ENCODE peak calls at places on chromosomes 4 and X, in six cellular contexts. B is HCT116, Y is astrocyte, V is choroid plexus epithelial cell, U is MM.1S, R is left lung. J is an unnamed sample.

GRCh38 chr4:108210989-108211725 is 42.4 kb upstream of the LEF1 start:
- DNase-seq in B (no peak), Y (peak), V (no peak), U (no peak), R (no peak), J (no peak)

GRCh38 chrX:48934581-48935331 is 15.9 kb upstream of the PIM2 start:
- DNase-seq in B (no peak), Y (no peak), V (no peak), U (no peak), R (no peak), J (no peak)

GRCh38 chrX:151698485-151698884 is 3.2 kb downstream of the PRRG3 start:
- DNase-seq in B (no peak), Y (no peak), V (no peak), U (no peak), R (no peak), J (no peak)

GRCh38 chrX:14032383-14032782 is 2.7 kb upstream of the GEMIN8 start:
- DNase-seq in B (no peak), Y (no peak), V (peak), U (peak), R (no peak), J (no peak)

GRCh38 chr4:7960790-7961655 is 21.4 kb upstream of the AFAP1 start:
- DNase-seq in B (no peak), Y (peak), V (peak), U (no peak), R (peak), J (peak)

GRCh38 chrX:11628399-11628798 is 37.3 kb downstream of the ARHGAP6 start:
- DNase-seq in B (no peak), Y (no peak), V (no peak), U (no peak), R (no peak), J (no peak)

GRCh38 chr4:120266602-120267001 is 200.0 kb upstream of the MAD2L1 start:
- DNase-seq in B (no peak), Y (no peak), V (no peak), U (no peak), R (no peak), J (no peak)

GRCh38 chr4:61984260-61984909 is 784.3 kb downstream of the ADGRL3 start:
- DNase-seq in B (no peak), Y (no peak), V (no peak), U (no peak), R (no peak), J (no peak)

GRCh38 chr4:173505924-173506779 is 23.9 kb downstream of the HAND2 start:
- DNase-seq in B (peak), Y (no peak), V (peak), U (peak), R (no peak), J (peak)

GRCh38 chr4:168524006-168524405 is 27.2 kb downstream of the PALLD start:
- DNase-seq in B (no peak), Y (peak), V (peak), U (no peak), R (no peak), J (no peak)

GRCh38 chrX:111719426-111720210 is 38.6 kb downstream of the ALG13 start:
- DNase-seq in B (no peak), Y (peak), V (peak), U (peak), R (no peak), J (no peak)

GRCh38 chr4:148273501-148273986 is 168.7 kb downstream of the NR3C2 start:
- DNase-seq in B (no peak), Y (no peak), V (peak), U (no peak), R (no peak), J (no peak)

GRCh38 chrX:119425050-119425449 is 25.9 kb downstream of the SLC25A43 start:
- DNase-seq in B (no peak), Y (no peak), V (no peak), U (no peak), R (no peak), J (no peak)

GRCh38 chr4:8545439-8545765 is 34.8 kb upstream of the GPR78 start:
- DNase-seq in B (no peak), Y (no peak), V (no peak), U (no peak), R (no peak), J (no peak)

GRCh38 chr4:89334830-89335229 is 27.2 kb upstream of the GPRIN3 start:
- DNase-seq in B (no peak), Y (no peak), V (no peak), U (no peak), R (no peak), J (no peak)

GRCh38 chrX:1231850-1232505 is 19.5 kb upstream of the CRLF2 start:
- DNase-seq in B (no peak), Y (no peak), V (no peak), U (no peak), R (no peak), J (no peak)

GRCh38 chr4:153465922-153466636 is at the start of gene TMEM131L:
- DNase-seq in B (peak), Y (no peak), V (peak), U (peak), R (peak), J (no peak)

GRCh38 chr4:2243682-2244380 is 1.9 kb upstream of the HAUS3 start:
- DNase-seq in B (no peak), Y (no peak), V (peak), U (peak), R (peak), J (no peak)

GRCh38 chrX:97315939-97316338 is 432.2 kb downstream of the RPA4 start:
- DNase-seq in B (no peak), Y (no peak), V (no peak), U (no peak), R (no peak), J (no peak)

GRCh38 chrX:31268359-31268758 is 196.5 kb upstream of the FTHL17 start:
- DNase-seq in B (no peak), Y (no peak), V (peak), U (no peak), R (no peak), J (no peak)

GRCh38 chr4:15327311-15328298 is 100.2 kb upstream of the C1QTNF7 start:
- DNase-seq in B (no peak), Y (peak), V (peak), U (no peak), R (no peak), J (no peak)

GRCh38 chrX:28847423-28847822 is 260.2 kb downstream of the IL1RAPL1 start:
- DNase-seq in B (peak), Y (peak), V (peak), U (no peak), R (no peak), J (no peak)

GRCh38 chr4:168503652-168504362 is 7.0 kb downstream of the PALLD start:
- DNase-seq in B (no peak), Y (no peak), V (no peak), U (no peak), R (no peak), J (no peak)

GRCh38 chr4:139628184-139629012 is 37.2 kb upstream of the MGST2 start:
- DNase-seq in B (no peak), Y (no peak), V (no peak), U (no peak), R (no peak), J (no peak)

GRCh38 chr4:59973496-59973895 is 1226.6 kb upstream of the ADGRL3 start:
- DNase-seq in B (no peak), Y (no peak), V (peak), U (no peak), R (no peak), J (no peak)

GRCh38 chr4:85740431-85740861 is 265.5 kb downstream of the ARHGAP24 start:
- DNase-seq in B (no peak), Y (peak), V (peak), U (no peak), R (no peak), J (no peak)

GRCh38 chrX:57977992-57978391 is 67.7 kb upstream of the ZXDA start:
- DNase-seq in B (no peak), Y (no peak), V (no peak), U (no peak), R (no peak), J (no peak)

GRCh38 chr4:124188601-124189000 is 523.9 kb downstream of the ANKRD50 start:
- DNase-seq in B (no peak), Y (no peak), V (no peak), U (no peak), R (no peak), J (no peak)
- TF ChIP-seq CTCF in B (no peak), Y (no peak), V (no peak), U (no peak), R (no peak), J (no peak)

GRCh38 chr4:26862381-26862915 is 1.8 kb downstream of the STIM2 start:
- DNase-seq in B (no peak), Y (no peak), V (no peak), U (no peak), R (no peak), J (no peak)

GRCh38 chr4:26861434-26862186 is 969 bp downstream of the STIM2 start:
- DNase-seq in B (no peak), Y (peak), V (peak), U (peak), R (peak), J (peak)

GRCh38 chr4:26860922-26861433 is 337 bp downstream of the STIM2 start:
- DNase-seq in B (no peak), Y (peak), V (peak), U (no peak), R (peak), J (no peak)

GRCh38 chr4:26864904-26865303 is 4.3 kb downstream of the STIM2 start:
- DNase-seq in B (no peak), Y (no peak), V (no peak), U (no peak), R (no peak), J (no peak)

GRCh38 chr4:26863512-26863911 is 2.9 kb downstream of the STIM2 start:
- DNase-seq in B (no peak), Y (no peak), V (no peak), U (no peak), R (no peak), J (no peak)
- H3K4me3 ChIP-seq in B (no peak), Y (no peak), V (no peak), U (no peak), R (no peak), J (no peak)

DNA sequence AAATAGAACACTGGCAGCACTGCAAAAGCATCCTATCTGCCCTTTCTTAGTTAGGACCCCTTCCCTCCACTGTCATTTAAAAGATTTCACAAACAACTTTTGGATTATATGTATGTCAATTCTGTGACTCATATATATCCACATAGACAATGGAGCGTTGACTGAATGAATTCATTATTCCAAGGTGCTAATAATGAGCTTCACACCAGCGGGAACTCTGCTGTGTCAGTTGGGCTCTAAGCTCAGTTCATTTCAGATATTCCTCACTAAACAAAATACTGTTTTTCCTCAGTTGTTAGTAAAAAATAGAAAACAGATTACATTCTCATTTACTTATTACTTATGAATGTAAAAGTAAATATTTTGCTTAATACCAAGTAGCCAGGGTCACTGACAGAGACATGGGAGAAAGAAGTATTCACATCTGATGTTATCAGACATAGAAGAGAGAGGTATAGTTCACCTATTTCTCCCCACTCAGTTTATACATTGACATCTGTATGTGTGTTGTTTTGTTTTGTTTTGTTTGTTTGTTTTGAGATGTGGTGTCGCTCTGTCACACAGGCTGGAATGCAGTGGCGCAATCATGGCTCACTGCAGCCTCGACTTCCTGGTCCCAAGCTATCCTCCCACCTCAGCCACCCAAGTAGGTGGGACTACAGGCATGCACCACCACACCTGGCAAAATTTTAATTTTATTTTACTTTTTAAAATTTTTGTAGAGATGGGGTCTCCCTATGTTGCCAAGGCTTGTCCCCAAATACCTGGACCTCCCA is 10.9 kb downstream of the NFKB1 start:
- DNase-seq in B (no peak), Y (no peak), V (no peak), U (no peak), R (no peak), J (no peak)
- TF ChIP-seq CTCF in B (no peak), Y (no peak), V (no peak), U (no peak), R (no peak), J (no peak)

GRCh38 chrX:133437771-133438170 is 22.5 kb upstream of the GPC4 start:
- DNase-seq in B (no peak), Y (no peak), V (no peak), U (no peak), R (no peak), J (no peak)

GRCh38 chrX:133437356-133437755 is 22.1 kb upstream of the GPC4 start:
- DNase-seq in B (no peak), Y (no peak), V (no peak), U (no peak), R (no peak), J (no peak)

GRCh38 chrX:133444196-133444595 is 28.9 kb upstream of the GPC4 start:
- DNase-seq in B (no peak), Y (no peak), V (no peak), U (no peak), R (no peak), J (no peak)

GRCh38 chrX:133440081-133440796 is 24.9 kb upstream of the GPC4 start:
- DNase-seq in B (no peak), Y (no peak), V (no peak), U (no peak), R (no peak), J (no peak)

GRCh38 chrX:133440797-133441163 is 25.5 kb upstream of the GPC4 start:
- DNase-seq in B (no peak), Y (no peak), V (no peak), U (no peak), R (no peak), J (no peak)
- H3K4me3 ChIP-seq in B (no peak), Y (no peak), V (no peak), U (no peak), R (no peak), J (no peak)

GRCh38 chr4:38856524-38857337 is at the start of gene TLR6:
- DNase-seq in B (peak), Y (no peak), V (peak), U (peak), R (no peak), J (peak)
- TF ChIP-seq CTCF in B (peak), Y (peak), V (peak), U (peak), R (peak), J (peak)

DNA sequence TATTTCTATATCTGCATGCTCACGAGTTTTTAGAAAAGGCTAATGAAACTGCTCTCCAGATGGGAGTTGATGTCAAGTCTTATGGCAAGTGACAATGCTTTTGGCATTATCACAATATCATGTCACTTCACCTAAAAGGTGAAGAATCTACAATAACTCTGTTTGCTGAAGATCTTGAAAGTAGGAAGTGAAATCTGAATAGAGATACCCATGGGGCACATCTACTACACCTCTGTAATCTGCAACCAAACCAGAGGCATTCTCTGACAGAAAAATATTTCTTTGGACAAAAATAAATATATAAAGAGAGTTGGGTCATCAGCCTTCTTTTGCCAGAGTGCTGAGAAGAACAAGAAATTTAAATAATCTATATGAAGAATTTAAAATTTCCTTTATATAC is 3.9 kb upstream of the VAMP7 start:
- DNase-seq in B (no peak), Y (no peak), V (no peak), U (no peak), R (no peak), J (no peak)
- H3K4me3 ChIP-seq in B (no peak), Y (no peak), V (no peak), U (no peak), R (no peak), J (no peak)

GRCh38 chrX:53088136-53088974 is 5.6 kb upstream of the KANTR start:
- DNase-seq in B (no peak), Y (peak), V (peak), U (no peak), R (peak), J (no peak)

GRCh38 chrX:53087378-53087777 is 5.2 kb downstream of the TSPYL2 start:
- DNase-seq in B (no peak), Y (no peak), V (no peak), U (no peak), R (no peak), J (no peak)

GRCh38 chrX:53091354-53091753 is 2.6 kb upstream of the KANTR start:
- DNase-seq in B (no peak), Y (no peak), V (no peak), U (no peak), R (no peak), J (no peak)

GRCh38 chrX:53086464-53086863 is 4.3 kb downstream of the TSPYL2 start:
- DNase-seq in B (no peak), Y (no peak), V (peak), U (no peak), R (no peak), J (no peak)

GRCh38 chrX:53089224-53089842 is 4.6 kb upstream of the KANTR start:
- DNase-seq in B (peak), Y (peak), V (peak), U (peak), R (no peak), J (no peak)
- TF ChIP-seq CTCF in B (peak), Y (peak), V (peak), U (peak), R (peak), J (peak)

DNA sequence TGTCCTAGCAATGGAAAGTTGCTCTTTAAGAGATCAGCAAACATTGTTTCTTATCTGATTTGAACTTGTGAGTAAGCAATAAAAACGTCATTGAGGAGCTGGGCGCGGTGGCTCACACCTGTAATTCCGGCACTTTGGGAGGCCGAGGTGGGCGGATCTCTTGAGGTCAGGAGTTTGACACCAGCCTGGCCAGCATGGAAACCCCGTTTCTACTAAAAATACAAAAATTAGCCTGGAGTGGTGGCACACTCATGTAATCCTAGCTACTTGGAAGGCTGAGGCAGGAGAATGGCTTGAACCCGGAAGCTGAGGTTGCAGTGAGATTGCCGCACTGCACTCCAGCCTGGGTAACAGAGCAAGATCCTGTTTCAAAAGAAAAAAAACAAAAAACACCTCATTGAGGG is 11.2 kb upstream of the PLAC8 start:
- DNase-seq in B (no peak), Y (no peak), V (no peak), U (no peak), R (no peak), J (no peak)
- H3K4me3 ChIP-seq in B (no peak), Y (no peak), V (no peak), U (no peak), R (no peak), J (no peak)

GRCh38 chrX:19332983-19333382 is 10.7 kb upstream of the PDHA1 start:
- DNase-seq in B (no peak), Y (no peak), V (peak), U (no peak), R (no peak), J (no peak)

GRCh38 chrX:19334945-19335626 is 8.6 kb upstream of the PDHA1 start:
- DNase-seq in B (peak), Y (no peak), V (peak), U (peak), R (no peak), J (peak)
- TF ChIP-seq CTCF in B (peak), Y (peak), V (peak), U (peak), R (peak), J (peak)

GRCh38 chrX:24054182-24055042 is at the start of gene EIF2S3:
- DNase-seq in B (peak), Y (peak), V (peak), U (peak), R (peak), J (peak)
- H3K4me3 ChIP-seq in B (no peak), Y (no peak), V (no peak), U (no peak), R (no peak), J (no peak)